ENCODE peak calls at places on chromosome X, in nine cellular contexts. W is fibroblast of lung; Q is amniotic stem cell; M is GM12865; B is psoas muscle; P is stimulated activated CD8-positive, alpha-beta memory T cell treated with anti-CD3 and anti-CD28 coated beads, Interleukin-2, amount 100 ng/mL, for 48 hours; I is lower leg skin; U is posterior cingulate gyrus; J is AG10803. Z is an unnamed sample.

GRCh38 chrX:40617566-40617965 is 5.7 kb upstream of the MPC1L start:
- DNase-seq in I (no peak), B (no peak), Q (no peak), P (no peak), J (no peak), W (peak), U (no peak), M (no peak), Z (no peak)

GRCh38 chrX:19883878-19884277 is 3.5 kb downstream of the SH3KBP1 start:
- DNase-seq in J (no peak), W (no peak), P (no peak), U (no peak), M (peak), I (peak), Q (no peak), B (no peak), Z (no peak)

GRCh38 chrX:134364711-134365110 is 95.3 kb upstream of the HPRT1 start:
- DNase-seq in M (no peak), U (no peak), Q (no peak), J (no peak), I (no peak), W (no peak), P (no peak), B (no peak), Z (no peak)

GRCh38 chrX:44016906-44017305 is 43.7 kb upstream of the NDP start:
- DNase-seq in Q (no peak), J (no peak), W (no peak), B (no peak), U (no peak), M (no peak), I (no peak), P (no peak), Z (no peak)

GRCh38 chrX:131264053-131264452 is 25.1 kb downstream of the IGSF1 start:
- DNase-seq in W (no peak), Q (no peak), P (no peak), U (no peak), J (no peak), M (no peak), B (no peak), I (no peak), Z (no peak)

GRCh38 chrX:9785252-9785943 is 831 bp upstream of the SHROOM2 start:
- DNase-seq in B (no peak), Q (no peak), W (no peak), I (no peak), P (no peak), M (no peak), U (no peak), J (no peak), Z (no peak)

GRCh38 chrX:40504801-40505605 is 75.8 kb upstream of the ATP6AP2 start:
- DNase-seq in Q (peak), W (peak), P (no peak), B (no peak), U (no peak), I (no peak), J (peak), M (peak), Z (no peak)

GRCh38 chrX:65837875-65838549 is 170.6 kb downstream of the MSN start:
- DNase-seq in P (no peak), M (no peak), I (no peak), J (no peak), B (no peak), U (no peak), W (no peak), Q (no peak), Z (no peak)

GRCh38 chrX:20378291-20378920 is 111.7 kb upstream of the RPS6KA3 start:
- DNase-seq in U (no peak), B (no peak), P (no peak), Q (no peak), I (no peak), M (peak), J (no peak), W (peak), Z (no peak)

GRCh38 chrX:23667239-23668177 is at the start of gene PRDX4:
- DNase-seq in Q (peak), M (peak), W (peak), P (peak), I (peak), J (peak), B (peak), U (peak), Z (peak)

GRCh38 chrX:44795945-44796450 is 47.8 kb upstream of the DUSP21 start:
- DNase-seq in U (no peak), B (no peak), J (no peak), M (peak), Q (no peak), I (no peak), P (no peak), W (no peak), Z (no peak)

GRCh38 chrX:101195442-101196173 is 24.0 kb upstream of the DRP2 start:
- DNase-seq in U (no peak), P (no peak), J (no peak), M (no peak), B (no peak), W (no peak), Q (no peak), I (no peak), Z (no peak)

GRCh38 chrX:70504772-70505450 is 60.3 kb downstream of the DLG3 start:
- DNase-seq in P (no peak), Q (no peak), M (peak), W (no peak), I (no peak), U (no peak), J (no peak), B (no peak), Z (no peak)

GRCh38 chrX:30147996-30148643 is 67.2 kb upstream of the MAGEB2 start:
- DNase-seq in U (no peak), B (no peak), Q (no peak), I (no peak), W (no peak), P (no peak), M (no peak), J (no peak), Z (no peak)

GRCh38 chrX:155054255-155054654 is 16.7 kb downstream of the CMC4 start:
- DNase-seq in I (no peak), P (no peak), Q (no peak), J (no peak), M (no peak), U (no peak), W (no peak), B (no peak), Z (no peak)